ENCODE peak calls at places on chromosomes 2 and 18, in nine cellular contexts. F, L, N, R, U, A, W, X and Y are unnamed samples.

GRCh38 chr2:217366246-217366645 is 506.4 kb upstream of the TNP1 start:
- DNase-seq in L (no peak), U (no peak), R (no peak), W (no peak), X (no peak), N (no peak), F (no peak), A (no peak), Y (no peak)

GRCh38 chr18:62030091-62030985 is 137.5 kb upstream of the RNF152 start:
- DNase-seq in F (no peak), N (no peak), X (no peak), R (no peak), U (no peak), A (peak; percentile 63), W (no peak), L (no peak), Y (no peak)

GRCh38 chr2:120060088-120060623 is 47.3 kb downstream of the EPB41L5 start:
- DNase-seq in W (no peak), A (no peak), L (no peak), N (no peak), U (no peak), R (no peak), F (no peak), X (no peak), Y (no peak)

GRCh38 chr2:206611191-206611590 is 31.1 kb upstream of the FAM237A start:
- DNase-seq in R (no peak), U (no peak), L (no peak), X (no peak), F (no peak), W (no peak), A (no peak), N (no peak), Y (no peak)

GRCh38 chr2:239500915-239501630 is 100.3 kb upstream of the HDAC4 start:
- DNase-seq in W (no peak), X (no peak), L (no peak), A (no peak), R (no peak), F (no peak), N (no peak), U (no peak), Y (no peak)

GRCh38 chr18:48028716-48029115 is 98.3 kb upstream of the SMAD2 start:
- DNase-seq in R (no peak), W (no peak), A (no peak), L (no peak), U (peak; percentile 30), X (no peak), F (peak; percentile 49), N (no peak), Y (no peak)

GRCh38 chr2:26671691-26672090 is 20.8 kb upstream of the KCNK3 start:
- DNase-seq in R (no peak), U (no peak), N (no peak), W (no peak), A (no peak), L (no peak), F (no peak), X (no peak), Y (no peak)

GRCh38 chr2:238845583-238846480 is 2.1 kb upstream of the TWIST2 start:
- DNase-seq in L (no peak), U (no peak), X (no peak), R (no peak), A (no peak), W (no peak), F (no peak), N (no peak), Y (no peak)

GRCh38 chr2:171913517-171913916 is 8.7 kb upstream of the HAT1 start:
- DNase-seq in L (no peak), R (no peak), A (no peak), F (no peak), U (no peak), N (no peak), W (no peak), X (no peak), Y (no peak)

GRCh38 chr18:56115072-56116038 is 523.0 kb downstream of the TXNL1 start:
- DNase-seq in R (no peak), A (no peak), X (no peak), N (no peak), W (no peak), U (peak; percentile 18), F (no peak), L (no peak), Y (no peak)

GRCh38 chr2:23556929-23557328 is 171.9 kb downstream of the KLHL29 start:
- DNase-seq in U (no peak), F (no peak), R (no peak), A (no peak), W (no peak), N (no peak), L (peak; percentile 11), X (no peak), Y (no peak)

GRCh38 chr2:230664128-230664527 is 48.5 kb upstream of the CAB39 start:
- DNase-seq in F (peak; percentile 86), R (no peak), X (peak; percentile 31), L (no peak), U (peak; percentile 69), W (peak; percentile 50), N (no peak), A (peak; percentile 70), Y (no peak)

GRCh38 chr2:133490412-133490958 is 77.8 kb downstream of the NCKAP5 start:
- DNase-seq in A (no peak), X (no peak), L (no peak), U (no peak), N (no peak), R (peak; percentile 6), F (no peak), W (no peak), Y (no peak)

GRCh38 chr2:201358684-201359083 is 1.5 kb upstream of the FLACC1 start:
- DNase-seq in U (peak; percentile 85), R (peak; percentile 5), W (peak; percentile 66), N (no peak), L (no peak), A (peak; percentile 74), F (no peak), X (no peak), Y (no peak)

GRCh38 chr2:215505044-215505786 is 69.3 kb upstream of the FN1 start:
- DNase-seq in L (no peak), W (peak; percentile 55), X (no peak), A (no peak), F (no peak), N (no peak), U (peak; percentile 65), R (peak; percentile 81), Y (no peak)

GRCh38 chr2:240460781-240461431 is 25.4 kb downstream of the GPC1 start:
- DNase-seq in A (no peak), R (no peak), N (no peak), U (no peak), W (no peak), L (no peak), F (peak; percentile 42), X (peak; percentile 12), Y (no peak)

GRCh38 chr18:73688851-73689659 is 458.6 kb downstream of the FBXO15 start:
- DNase-seq in A (no peak), X (no peak), L (no peak), U (peak; percentile 45), N (no peak), F (peak; percentile 48), R (no peak), W (peak; percentile 97), Y (no peak)

GRCh38 chr2:140597205-140597604 is 1533.6 kb downstream of the LRP1B start:
- DNase-seq in W (no peak), R (no peak), N (no peak), F (no peak), U (no peak), L (no peak), A (no peak), X (no peak), Y (no peak)

GRCh38 chr18:489244-490023 is 11.1 kb downstream of the COLEC12 start:
- DNase-seq in L (no peak), X (no peak), A (no peak), R (no peak), N (no peak), F (no peak), U (peak; percentile 50), W (peak; percentile 42), Y (no peak)

GRCh38 chr2:210459925-210460862 is 16.4 kb downstream of the LANCL1 start:
- DNase-seq in X (no peak), F (no peak), U (no peak), W (no peak), A (peak; percentile 6), N (no peak), L (no peak), R (no peak), Y (no peak)

GRCh38 chr2:88692187-88692586 is 714 bp downstream of the RPIA start:
- DNase-seq in U (peak; percentile 16), A (peak; percentile 58), X (no peak), W (peak; percentile 8), L (no peak), F (no peak), R (no peak), N (peak; percentile 13), Y (no peak)